ENCODE peak calls at places on chromosome 10, in ten cellular contexts. One of them, this sample, is unnamed. For H3K9me3, the result is how much of the 10 kb centered on the place peaks cover.

GRCh38 chr10:49394933-49395740 is 752 bp downstream of the DRGX start:
- DNase-seq in endodermal cell: peak
- DNase-seq in A549: no peak
- DNase-seq in tibial nerve: no peak
- DNase-seq in CD8-positive, alpha-beta T cell: no peak
- DNase-seq in AG04450: no peak
- DNase-seq in psoas muscle: no peak
- DNase-seq in heart right ventricle: no peak
- DNase-seq in keratinocyte: no peak
- DNase-seq in IMR-90: no peak
- DNase-seq in this sample: no peak

GRCh38 chr10:98331888-98332287 is 63.9 kb upstream of the LOXL4 start:
- DNase-seq in endodermal cell: peak
- DNase-seq in A549: peak
- DNase-seq in tibial nerve: no peak
- DNase-seq in CD8-positive, alpha-beta T cell: no peak
- DNase-seq in AG04450: no peak
- DNase-seq in psoas muscle: no peak
- DNase-seq in heart right ventricle: no peak
- DNase-seq in keratinocyte: no peak
- DNase-seq in IMR-90: no peak
- DNase-seq in this sample: no peak

GRCh38 chr10:61836888-61837747 is 64.4 kb upstream of the ARID5B start:
- DNase-seq in endodermal cell: no peak
- DNase-seq in A549: peak
- DNase-seq in tibial nerve: no peak
- DNase-seq in CD8-positive, alpha-beta T cell: no peak
- DNase-seq in AG04450: peak
- DNase-seq in psoas muscle: no peak
- DNase-seq in heart right ventricle: no peak
- DNase-seq in keratinocyte: no peak
- DNase-seq in IMR-90: peak
- DNase-seq in this sample: no peak

GRCh38 chr10:47336387-47337134 is 11.6 kb upstream of the RBP3 start:
- DNase-seq in endodermal cell: no peak
- DNase-seq in A549: no peak
- DNase-seq in tibial nerve: no peak
- DNase-seq in CD8-positive, alpha-beta T cell: no peak
- DNase-seq in AG04450: peak
- DNase-seq in psoas muscle: peak
- DNase-seq in heart right ventricle: no peak
- DNase-seq in keratinocyte: no peak
- DNase-seq in IMR-90: peak
- DNase-seq in this sample: no peak

GRCh38 chr10:119250641-119251314 is 43.4 kb downstream of the GRK5 start:
- DNase-seq in endodermal cell: no peak
- DNase-seq in A549: peak
- DNase-seq in tibial nerve: no peak
- DNase-seq in CD8-positive, alpha-beta T cell: no peak
- DNase-seq in AG04450: peak
- DNase-seq in psoas muscle: no peak
- DNase-seq in heart right ventricle: no peak
- DNase-seq in keratinocyte: no peak
- DNase-seq in IMR-90: peak
- DNase-seq in this sample: no peak

GRCh38 chr10:5434017-5434753 is 21.8 kb downstream of the NET1 start:
- DNase-seq in endodermal cell: no peak
- DNase-seq in A549: peak
- DNase-seq in tibial nerve: no peak
- DNase-seq in CD8-positive, alpha-beta T cell: no peak
- DNase-seq in AG04450: no peak
- DNase-seq in psoas muscle: no peak
- DNase-seq in heart right ventricle: no peak
- DNase-seq in keratinocyte: no peak
- DNase-seq in IMR-90: peak
- DNase-seq in this sample: no peak

GRCh38 chr10:85599081-85599480 is 767.5 kb downstream of the GRID1 start:
- DNase-seq in endodermal cell: peak
- DNase-seq in A549: no peak
- DNase-seq in tibial nerve: no peak
- DNase-seq in CD8-positive, alpha-beta T cell: no peak
- DNase-seq in AG04450: no peak
- DNase-seq in psoas muscle: no peak
- DNase-seq in heart right ventricle: no peak
- DNase-seq in keratinocyte: no peak
- DNase-seq in IMR-90: no peak
- DNase-seq in this sample: no peak

GRCh38 chr10:22534849-22535604 is 179.4 kb downstream of the PIP4K2A start:
- DNase-seq in endodermal cell: no peak
- DNase-seq in A549: no peak
- DNase-seq in tibial nerve: no peak
- DNase-seq in CD8-positive, alpha-beta T cell: no peak
- DNase-seq in AG04450: no peak
- DNase-seq in psoas muscle: no peak
- DNase-seq in heart right ventricle: no peak
- DNase-seq in keratinocyte: no peak
- DNase-seq in IMR-90: peak
- DNase-seq in this sample: no peak

GRCh38 chr10:17981201-17981600 is 29.5 kb downstream of the SLC39A12 start:
- DNase-seq in endodermal cell: no peak
- DNase-seq in A549: no peak
- DNase-seq in tibial nerve: no peak
- DNase-seq in CD8-positive, alpha-beta T cell: no peak
- DNase-seq in AG04450: no peak
- DNase-seq in psoas muscle: no peak
- DNase-seq in heart right ventricle: no peak
- DNase-seq in keratinocyte: no peak
- DNase-seq in IMR-90: no peak
- DNase-seq in this sample: no peak

GRCh38 chr10:48449501-48450232 is 143.2 kb downstream of the MAPK8 start:
- DNase-seq in endodermal cell: no peak
- DNase-seq in A549: no peak
- DNase-seq in tibial nerve: no peak
- DNase-seq in CD8-positive, alpha-beta T cell: no peak
- DNase-seq in AG04450: no peak
- DNase-seq in psoas muscle: peak
- DNase-seq in heart right ventricle: no peak
- DNase-seq in keratinocyte: no peak
- DNase-seq in IMR-90: no peak
- DNase-seq in this sample: no peak

GRCh38 chr10:96043157-96043894 is at the start of gene CCNJ:
- DNase-seq in endodermal cell: peak
- DNase-seq in A549: peak
- DNase-seq in tibial nerve: peak
- DNase-seq in CD8-positive, alpha-beta T cell: peak
- DNase-seq in AG04450: peak
- DNase-seq in psoas muscle: peak
- DNase-seq in heart right ventricle: peak
- DNase-seq in keratinocyte: no peak
- DNase-seq in IMR-90: peak
- DNase-seq in this sample: peak

GRCh38 chr10:33010132-33011037 is 52.4 kb upstream of the ITGB1 start:
- DNase-seq in endodermal cell: peak
- DNase-seq in A549: peak
- DNase-seq in tibial nerve: no peak
- DNase-seq in CD8-positive, alpha-beta T cell: peak
- DNase-seq in AG04450: peak
- DNase-seq in psoas muscle: no peak
- DNase-seq in heart right ventricle: no peak
- DNase-seq in keratinocyte: peak
- DNase-seq in IMR-90: peak
- DNase-seq in this sample: no peak

GRCh38 chr10:96642973-96643372 is 56.2 kb upstream of the TM9SF3 start:
- DNase-seq in endodermal cell: peak
- DNase-seq in A549: peak
- DNase-seq in tibial nerve: peak
- DNase-seq in CD8-positive, alpha-beta T cell: peak
- DNase-seq in AG04450: no peak
- DNase-seq in psoas muscle: peak
- DNase-seq in heart right ventricle: peak
- DNase-seq in keratinocyte: no peak
- DNase-seq in IMR-90: peak
- DNase-seq in this sample: no peak

GRCh38 chr10:114083040-114083439 is 39.4 kb downstream of the ADRB1 start:
- DNase-seq in endodermal cell: no peak
- DNase-seq in A549: peak
- DNase-seq in tibial nerve: no peak
- DNase-seq in CD8-positive, alpha-beta T cell: no peak
- DNase-seq in AG04450: no peak
- DNase-seq in psoas muscle: no peak
- DNase-seq in heart right ventricle: no peak
- DNase-seq in keratinocyte: no peak
- DNase-seq in IMR-90: no peak
- DNase-seq in this sample: no peak

GRCh38 chr10:112261281-112261822 is 21.8 kb upstream of the TECTB start:
- DNase-seq in endodermal cell: no peak
- DNase-seq in A549: no peak
- DNase-seq in tibial nerve: peak
- DNase-seq in CD8-positive, alpha-beta T cell: no peak
- DNase-seq in AG04450: no peak
- DNase-seq in psoas muscle: no peak
- DNase-seq in heart right ventricle: no peak
- DNase-seq in keratinocyte: no peak
- DNase-seq in IMR-90: peak
- DNase-seq in this sample: no peak

GRCh38 chr10:20858292-20859124 is 38.6 kb downstream of the NEBL start:
- DNase-seq in endodermal cell: no peak
- DNase-seq in A549: peak
- DNase-seq in tibial nerve: no peak
- DNase-seq in CD8-positive, alpha-beta T cell: no peak
- DNase-seq in AG04450: no peak
- DNase-seq in psoas muscle: no peak
- DNase-seq in heart right ventricle: no peak
- DNase-seq in keratinocyte: no peak
- DNase-seq in IMR-90: peak
- DNase-seq in this sample: no peak

DNA sequence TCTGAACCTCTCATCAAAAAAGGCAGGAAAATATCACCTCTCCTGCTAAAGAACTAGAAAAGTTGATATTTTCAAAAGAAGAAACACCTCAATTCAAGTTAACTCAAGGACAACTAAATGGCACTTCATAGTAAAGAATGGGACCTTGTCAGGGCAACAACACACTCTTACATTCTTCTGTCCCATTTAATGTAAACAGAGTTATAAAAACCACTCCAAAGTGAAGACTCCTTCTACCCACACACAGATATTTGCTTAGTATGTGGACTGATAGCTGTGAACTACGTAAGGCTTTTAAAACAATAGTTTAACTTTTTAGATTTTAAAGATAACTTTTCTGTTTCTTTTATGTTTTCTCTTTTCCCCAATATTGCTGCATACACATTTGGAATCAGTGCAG is 118.3 kb downstream of the ZNF37A start:
- DNase-seq in endodermal cell: no peak
- DNase-seq in A549: no peak
- DNase-seq in tibial nerve: no peak
- DNase-seq in CD8-positive, alpha-beta T cell: no peak
- DNase-seq in AG04450: no peak
- DNase-seq in psoas muscle: no peak
- DNase-seq in heart right ventricle: no peak
- DNase-seq in keratinocyte: no peak
- DNase-seq in IMR-90: no peak
- DNase-seq in this sample: no peak
- H3K9me3 ChIP-seq in endodermal cell: half or more
- H3K9me3 ChIP-seq in A549: under half
- H3K9me3 ChIP-seq in tibial nerve: under half
- H3K9me3 ChIP-seq in CD8-positive, alpha-beta T cell: under half
- H3K9me3 ChIP-seq in AG04450: under half
- H3K9me3 ChIP-seq in psoas muscle: under half
- H3K9me3 ChIP-seq in heart right ventricle: under half
- H3K9me3 ChIP-seq in keratinocyte: under half
- H3K9me3 ChIP-seq in IMR-90: under half
- H3K9me3 ChIP-seq in this sample: under half

GRCh38 chr10:83706952-83707582 is 432.2 kb upstream of the GHITM start:
- DNase-seq in endodermal cell: no peak
- DNase-seq in A549: no peak
- DNase-seq in tibial nerve: no peak
- DNase-seq in CD8-positive, alpha-beta T cell: no peak
- DNase-seq in AG04450: no peak
- DNase-seq in psoas muscle: no peak
- DNase-seq in heart right ventricle: no peak
- DNase-seq in keratinocyte: no peak
- DNase-seq in IMR-90: no peak
- DNase-seq in this sample: no peak

GRCh38 chr10:83701799-83702198 is 437.5 kb upstream of the GHITM start:
- DNase-seq in endodermal cell: no peak
- DNase-seq in A549: no peak
- DNase-seq in tibial nerve: no peak
- DNase-seq in CD8-positive, alpha-beta T cell: no peak
- DNase-seq in AG04450: no peak
- DNase-seq in psoas muscle: no peak
- DNase-seq in heart right ventricle: no peak
- DNase-seq in keratinocyte: no peak
- DNase-seq in IMR-90: no peak
- DNase-seq in this sample: no peak

DNA sequence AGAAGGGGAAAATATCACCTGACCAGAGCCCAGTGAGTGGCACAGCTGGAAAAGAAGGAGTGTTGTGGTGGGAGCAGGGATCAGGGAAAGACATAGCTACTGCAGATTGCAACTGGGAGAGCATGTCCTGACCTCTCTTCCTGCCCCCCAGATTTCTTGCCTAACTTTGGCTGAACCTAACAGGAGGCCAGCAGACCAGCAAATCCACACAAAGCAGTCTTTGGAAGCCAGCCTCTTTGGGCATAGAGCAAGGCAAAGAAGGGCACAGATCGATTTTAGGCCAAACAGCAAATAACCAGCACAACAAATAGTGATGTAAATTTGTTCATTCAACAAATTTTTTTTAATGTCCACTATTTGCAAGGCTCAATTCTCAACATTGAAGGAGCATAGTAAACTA is 433.2 kb upstream of the GHITM start:
- DNase-seq in endodermal cell: no peak
- DNase-seq in A549: no peak
- DNase-seq in tibial nerve: no peak
- DNase-seq in CD8-positive, alpha-beta T cell: no peak
- DNase-seq in AG04450: no peak
- DNase-seq in psoas muscle: no peak
- DNase-seq in heart right ventricle: no peak
- DNase-seq in keratinocyte: no peak
- DNase-seq in IMR-90: no peak
- DNase-seq in this sample: no peak
- H3K9me3 ChIP-seq in endodermal cell: under half
- H3K9me3 ChIP-seq in A549: under half
- H3K9me3 ChIP-seq in tibial nerve: under half
- H3K9me3 ChIP-seq in CD8-positive, alpha-beta T cell: under half
- H3K9me3 ChIP-seq in AG04450: under half
- H3K9me3 ChIP-seq in psoas muscle: under half
- H3K9me3 ChIP-seq in heart right ventricle: under half
- H3K9me3 ChIP-seq in keratinocyte: under half
- H3K9me3 ChIP-seq in IMR-90: under half
- H3K9me3 ChIP-seq in this sample: under half

GRCh38 chr10:121860810-121861209 is 67.0 kb downstream of the ATE1 start:
- DNase-seq in endodermal cell: no peak
- DNase-seq in A549: no peak
- DNase-seq in tibial nerve: no peak
- DNase-seq in CD8-positive, alpha-beta T cell: no peak
- DNase-seq in AG04450: no peak
- DNase-seq in psoas muscle: no peak
- DNase-seq in heart right ventricle: no peak
- DNase-seq in keratinocyte: no peak
- DNase-seq in IMR-90: no peak
- DNase-seq in this sample: no peak
- H3K9me3 ChIP-seq in endodermal cell: under half
- H3K9me3 ChIP-seq in A549: under half
- H3K9me3 ChIP-seq in tibial nerve: under half
- H3K9me3 ChIP-seq in CD8-positive, alpha-beta T cell: under half
- H3K9me3 ChIP-seq in AG04450: under half
- H3K9me3 ChIP-seq in psoas muscle: under half
- H3K9me3 ChIP-seq in heart right ventricle: under half
- H3K9me3 ChIP-seq in keratinocyte: under half
- H3K9me3 ChIP-seq in IMR-90: under half
- H3K9me3 ChIP-seq in this sample: under half

GRCh38 chr10:15601819-15602218 is 117.9 kb downstream of the ITGA8 start:
- DNase-seq in endodermal cell: no peak
- DNase-seq in A549: no peak
- DNase-seq in tibial nerve: no peak
- DNase-seq in CD8-positive, alpha-beta T cell: no peak
- DNase-seq in AG04450: no peak
- DNase-seq in psoas muscle: no peak
- DNase-seq in heart right ventricle: no peak
- DNase-seq in keratinocyte: no peak
- DNase-seq in IMR-90: no peak
- DNase-seq in this sample: no peak
- H3K9me3 ChIP-seq in endodermal cell: under half
- H3K9me3 ChIP-seq in A549: under half
- H3K9me3 ChIP-seq in tibial nerve: under half
- H3K9me3 ChIP-seq in CD8-positive, alpha-beta T cell: under half
- H3K9me3 ChIP-seq in AG04450: under half
- H3K9me3 ChIP-seq in psoas muscle: under half
- H3K9me3 ChIP-seq in heart right ventricle: under half
- H3K9me3 ChIP-seq in keratinocyte: under half
- H3K9me3 ChIP-seq in IMR-90: under half
- H3K9me3 ChIP-seq in this sample: under half

This sample was measured in T-helper 17 cell.